ENCODE peak calls at places on chromosomes 16 and 17, in four cellular contexts. P, N, K and B are unnamed samples. For H3K4me1, the result is how much of the 10 kb centered on the place peaks cover.

GRCh38 chr16:7946142-7946541 is 613.5 kb downstream of the RBFOX1 start:
- DNase-seq in N (no peak), K (no peak), P (no peak), B (no peak)

GRCh38 chr17:68531252-68531651 is 19.0 kb downstream of the PRKAR1A start:
- DNase-seq in N (no peak), K (no peak), P (no peak), B (no peak)

GRCh38 chr16:83137326-83137770 is 510.6 kb downstream of the CDH13 start:
- DNase-seq in P (peak), N (no peak), K (no peak), B (peak)

GRCh38 chr17:34199932-34200534 is 55.1 kb upstream of the CCL2 start:
- DNase-seq in P (peak), N (peak), K (peak), B (peak)

GRCh38 chr17:7336240-7337175 is at the start of gene ACAP1:
- DNase-seq in P (no peak), N (peak), K (no peak), B (no peak)

GRCh38 chr17:45149669-45150603 is 1.7 kb downstream of the HEXIM1 start:
- DNase-seq in P (peak), N (peak), K (peak), B (peak)

GRCh38 chr16:1677339-1677738 is 740 bp upstream of the JPT2 start:
- DNase-seq in N (no peak), K (no peak), P (no peak), B (no peak)

GRCh38 chr16:29702307-29702706 is 23.3 kb downstream of the QPRT start:
- DNase-seq in K (no peak), N (no peak), P (no peak), B (no peak)

GRCh38 chr17:31442860-31443259 is 51.4 kb downstream of the RAB11FIP4 start:
- DNase-seq in K (no peak), P (no peak), N (no peak), B (no peak)

GRCh38 chr17:51912939-51913338 is 245.6 kb downstream of the CA10 start:
- DNase-seq in N (no peak), K (no peak), P (no peak), B (no peak)

GRCh38 chr17:39080416-39081179 is 70.8 kb downstream of the PLXDC1 start:
- DNase-seq in N (no peak), P (no peak), K (peak), B (no peak)

GRCh38 chr16:81620796-81621195 is 158.3 kb upstream of the PLCG2 start:
- DNase-seq in N (no peak), P (no peak), K (no peak), B (no peak)

GRCh38 chr17:30519166-30519565 is 42.0 kb downstream of the GOSR1 start:
- DNase-seq in P (no peak), N (no peak), K (no peak), B (no peak)

GRCh38 chr16:89697161-89697615 is 4.3 kb downstream of the SPATA2L start:
- DNase-seq in K (no peak), N (no peak), P (no peak), B (no peak)

GRCh38 chr17:27893834-27894503 is 804 bp upstream of the LYRM9 start:
- DNase-seq in K (no peak), P (no peak), N (no peak), B (no peak)

GRCh38 chr16:15822957-15823356 is 33.9 kb downstream of the MYH11 start:
- DNase-seq in P (no peak), N (peak), K (no peak), B (no peak)

GRCh38 chr16:59733321-59733720 is 999.2 kb upstream of the GOT2 start:
- DNase-seq in P (no peak), N (no peak), K (no peak), B (no peak)

GRCh38 chr17:78129385-78130079 is 977 bp upstream of the TMC6 start:
- DNase-seq in N (no peak), P (no peak), K (no peak), B (no peak)

DNA sequence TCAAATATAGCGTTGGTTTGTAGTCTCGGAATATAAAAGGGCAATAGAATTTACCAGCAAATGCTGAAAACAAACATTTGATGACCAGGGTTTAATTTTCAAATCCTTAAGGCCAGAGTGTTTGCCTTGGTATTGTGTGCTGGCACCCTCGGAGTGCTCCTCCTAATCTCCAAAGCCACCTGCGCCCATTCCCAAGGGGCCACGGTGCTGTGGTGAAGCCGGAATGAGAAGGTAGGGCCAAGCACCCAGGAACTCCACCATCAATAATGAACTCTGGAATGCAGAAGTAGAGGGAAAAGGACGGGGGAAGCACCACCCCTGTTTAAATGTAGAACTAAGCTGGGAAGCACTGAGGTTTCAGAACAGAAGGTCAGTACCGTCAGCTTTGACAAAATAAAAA is 51.8 kb downstream of the COG7 start:
- DNase-seq in K (no peak), P (no peak), N (no peak), B (no peak)
- H3K4me1 ChIP-seq in K (under half), P (under half), N (under half), B (under half)

DNA sequence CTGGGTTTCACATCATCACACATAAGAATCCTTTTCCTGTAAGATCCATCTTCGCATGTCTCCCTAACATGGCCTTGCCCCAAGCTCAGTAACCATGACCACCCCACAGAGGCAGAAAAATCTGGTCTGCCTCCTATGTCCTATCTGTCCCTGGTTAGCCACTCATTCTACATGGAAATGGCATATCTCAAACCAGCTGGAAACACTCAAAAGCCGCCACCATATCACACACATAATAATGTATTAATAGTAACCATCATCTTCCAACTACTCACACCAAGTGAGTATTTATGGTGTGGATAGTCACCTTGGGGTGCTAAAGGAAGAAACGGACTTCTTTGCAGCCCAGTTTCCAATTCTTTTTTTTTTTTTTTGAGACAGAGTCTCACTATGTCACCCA is 11.4 kb downstream of the FAM117A start:
- DNase-seq in P (no peak), K (no peak), N (no peak), B (no peak)
- H3K4me1 ChIP-seq in P (under half), K (under half), N (under half), B (under half)

DNA sequence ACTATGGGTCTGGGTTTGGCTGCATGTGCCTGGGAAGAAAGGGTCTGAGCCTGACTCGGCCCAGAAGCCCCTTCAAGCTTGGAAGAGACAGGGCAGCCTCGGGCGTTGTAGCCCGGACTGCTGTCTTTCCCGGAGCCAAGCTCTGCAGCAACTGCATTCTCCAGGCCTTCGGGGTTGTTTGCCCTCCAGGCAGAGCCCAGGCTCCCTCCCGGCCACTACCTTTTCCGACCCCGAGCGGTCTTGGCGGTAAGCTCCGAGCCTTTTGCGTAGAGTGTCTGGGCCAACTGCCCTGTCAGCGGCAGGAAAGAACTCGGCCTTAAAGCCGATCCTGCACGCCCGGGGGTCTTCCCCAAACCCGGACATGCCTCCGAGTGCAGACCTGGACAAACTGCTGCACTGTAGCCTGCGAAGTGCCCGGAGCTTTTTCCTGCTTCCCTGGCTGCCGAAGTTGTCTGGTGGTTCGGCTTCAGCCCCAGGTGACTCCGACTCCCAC is 1.3 kb downstream of the LHX1 start:
- DNase-seq in N (peak), K (no peak), P (no peak), B (no peak)
- H3K4me1 ChIP-seq in N (under half), K (under half), P (under half), B (under half)

GRCh38 chr17:40559016-40559853 is 6.0 kb downstream of the CCR7 start:
- DNase-seq in K (peak), N (peak), P (no peak), B (no peak)

GRCh38 chr17:40561871-40562611 is 3.2 kb downstream of the CCR7 start:
- DNase-seq in P (no peak), N (no peak), K (no peak), B (no peak)

GRCh38 chr17:40561294-40561870 is 3.9 kb downstream of the CCR7 start:
- DNase-seq in P (no peak), K (no peak), N (no peak), B (no peak)

GRCh38 chr17:40559954-40560591 is 5.2 kb downstream of the CCR7 start:
- DNase-seq in P (peak), K (peak), N (peak), B (peak)

GRCh38 chr17:40560592-40561293 is 4.5 kb downstream of the CCR7 start:
- DNase-seq in N (peak), P (no peak), K (no peak), B (no peak)
- H3K4me1 ChIP-seq in N (under half), P (under half), K (under half), B (under half)

GRCh38 chr17:5425826-5426225 is 5.8 kb downstream of the RPAIN start:
- DNase-seq in N (no peak), P (no peak), K (no peak), B (no peak)
- H3K4me1 ChIP-seq in N (under half), P (under half), K (under half), B (under half)

DNA sequence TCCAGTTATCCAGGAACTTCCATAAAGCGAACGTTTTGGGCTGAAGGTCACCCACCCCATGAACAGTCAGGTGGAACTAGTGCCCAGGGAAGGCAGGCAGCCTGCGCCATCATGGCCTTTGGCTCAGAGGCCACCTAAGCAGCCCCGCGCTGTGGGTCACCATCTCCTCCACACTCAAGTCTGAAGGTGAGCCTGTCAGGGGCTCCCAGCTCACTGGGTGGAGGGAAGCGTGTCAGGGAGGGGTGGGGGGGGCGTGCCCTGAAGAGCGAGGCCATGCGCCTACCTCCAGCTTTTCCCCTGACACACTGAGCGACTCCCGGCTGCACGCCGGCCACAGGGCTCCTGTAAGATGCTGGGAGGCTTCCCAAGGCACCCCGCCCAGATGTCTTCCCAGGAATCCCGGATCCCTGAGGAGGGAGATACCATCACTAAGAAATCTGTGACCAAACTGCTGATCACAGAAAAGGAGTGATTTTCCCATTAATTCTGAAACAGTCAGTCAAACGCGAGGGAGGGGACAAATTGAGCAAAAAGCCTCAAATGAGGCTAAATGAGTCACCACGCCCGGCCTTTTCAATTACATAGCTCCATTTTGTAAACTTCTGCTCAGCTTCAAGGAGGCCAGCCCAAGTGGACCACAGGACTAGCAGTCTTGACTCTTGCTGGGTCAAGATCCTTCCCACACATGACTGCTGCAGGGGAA is 26.5 kb upstream of the SLC25A19 start:
- DNase-seq in K (no peak), P (no peak), N (no peak), B (no peak)
- H3K4me1 ChIP-seq in K (under half), P (under half), N (under half), B (under half)

DNA sequence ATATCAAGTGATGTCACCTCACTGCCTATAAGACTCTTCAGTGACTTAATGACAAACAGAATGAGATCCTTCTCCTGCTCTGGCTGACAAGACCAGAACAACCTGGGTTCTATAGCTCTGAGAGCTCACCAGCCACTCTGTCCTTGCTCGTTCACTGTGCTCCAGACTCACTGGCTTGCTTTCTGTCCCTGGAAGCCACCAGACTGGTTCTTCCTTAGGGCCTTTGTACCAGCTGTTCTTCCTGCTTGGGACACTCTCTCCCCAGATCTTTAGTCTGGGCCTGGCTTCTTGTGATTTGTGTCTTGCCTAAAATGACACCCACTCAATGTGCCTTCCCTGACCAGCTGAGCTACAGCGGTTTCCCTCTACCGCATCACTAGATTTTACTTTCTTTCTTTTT is 76.1 kb downstream of the FTO start:
- DNase-seq in P (peak), K (no peak), N (no peak), B (no peak)
- H3K4me1 ChIP-seq in P (half or more), K (under half), N (under half), B (under half)

DNA sequence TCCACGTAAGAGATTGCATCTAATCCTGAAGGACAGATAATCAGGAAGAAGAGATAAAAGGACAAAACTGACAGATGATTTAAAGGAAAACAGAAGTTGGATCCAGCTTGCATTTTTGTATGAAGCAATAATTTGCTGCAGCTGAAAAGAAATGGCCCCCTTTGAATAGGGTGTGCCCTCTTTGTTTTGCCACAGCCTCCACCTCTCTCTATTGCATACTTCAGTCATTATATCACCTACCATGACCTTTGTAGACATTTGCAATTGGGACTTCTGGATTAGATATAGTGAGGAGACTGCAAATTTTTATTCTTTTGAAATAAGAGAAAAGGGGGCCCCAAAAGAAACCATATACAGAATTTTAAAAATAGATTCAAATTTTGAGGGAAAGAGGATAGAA is 8.1 kb downstream of the NOG start:
- DNase-seq in K (no peak), N (no peak), P (no peak), B (no peak)
- H3K4me1 ChIP-seq in K (under half), N (under half), P (under half), B (under half)